ENCODE peak calls at places on chromosomes 7 and 10, in four cellular contexts. Q is effector memory CD8-positive, alpha-beta T cell; K is activated T-helper 9 cell treated with anti-CD3 and anti-CD28 coated beads, Interleukin-2, amount 50 U/mL, for 16 hours; V is non-pigmented ciliary epithelial cell. A is an unnamed sample.

GRCh38 chr7:137501561-137501960 is 158.0 kb upstream of the PTN start:
- DNase-seq in V (no peak), Q (no peak), K (no peak), A (no peak)

GRCh38 chr7:142168746-142169145 is 57.2 kb downstream of the MGAM2 start:
- DNase-seq in K (no peak), V (no peak), Q (no peak), A (no peak)

GRCh38 chr7:44293561-44294324 is 31.7 kb downstream of the CAMK2B start:
- DNase-seq in V (no peak), Q (no peak), K (no peak), A (no peak)

GRCh38 chr7:5350174-5350463 is 67.4 kb downstream of the SLC29A4 start:
- DNase-seq in Q (no peak), K (no peak), V (no peak), A (no peak)

GRCh38 chr10:3668961-3669330 is 116.1 kb downstream of the KLF6 start:
- DNase-seq in K (no peak), V (no peak), Q (no peak), A (no peak)

GRCh38 chr7:119335405-119335804 is 937.6 kb upstream of the KCND2 start:
- DNase-seq in Q (no peak), V (no peak), K (no peak), A (no peak)

GRCh38 chr10:8691498-8692017 is 637.1 kb downstream of the GATA3 start:
- DNase-seq in Q (no peak), K (no peak), V (no peak), A (no peak)

GRCh38 chr7:140638311-140638791 is 2.3 kb downstream of the DENND2A start:
- DNase-seq in V (no peak), Q (no peak), K (no peak), A (no peak)

GRCh38 chr7:64879800-64880199 is 23.3 kb upstream of the ZNF273 start:
- DNase-seq in V (no peak), Q (no peak), K (no peak), A (no peak)

GRCh38 chr7:105450177-105450861 is 61.6 kb upstream of the SRPK2 start:
- DNase-seq in V (no peak), Q (no peak), K (no peak), A (no peak)

GRCh38 chr10:52256832-52257691 is 57.0 kb upstream of the DKK1 start:
- DNase-seq in V (no peak), K (no peak), Q (no peak), A (no peak)

GRCh38 chr7:25124485-25125136 is 449 bp downstream of the CYCS start:
- DNase-seq in Q (peak; percentile 16), K (peak; percentile 5), V (no peak), A (no peak)

GRCh38 chr7:13980474-13980873 is 9.0 kb downstream of the ETV1 start:
- DNase-seq in V (no peak), K (no peak), Q (no peak), A (no peak)

GRCh38 chr7:107045980-107046379 is 1.5 kb downstream of the PRKAR2B start:
- DNase-seq in V (no peak), K (no peak), Q (no peak), A (no peak)

GRCh38 chr10:71860243-71861029 is 9.4 kb upstream of the PSAP start:
- DNase-seq in Q (no peak), K (no peak), V (peak; percentile 99), A (no peak)

GRCh38 chr10:50850576-50851340 is 34.7 kb downstream of the A1CF start:
- DNase-seq in Q (no peak), K (no peak), V (no peak), A (no peak)

GRCh38 chr7:6106140-6106904 is 75.1 kb downstream of the ANKRD61 start:
- DNase-seq in Q (peak; percentile 30), V (no peak), K (no peak), A (no peak)

GRCh38 chr7:151368136-151368571 is 26.5 kb downstream of the NUB1 start:
- DNase-seq in V (peak; percentile 35), Q (peak; percentile 76), K (peak; percentile 63), A (peak; percentile 56)

GRCh38 chr10:91219371-91220193 is 881 bp upstream of the PCGF5 start:
- DNase-seq in K (no peak), Q (no peak), V (no peak), A (no peak)

GRCh38 chr10:128178319-128178937 is 52.2 kb upstream of the MKI67 start:
- DNase-seq in Q (peak; percentile 45), V (no peak), K (peak; percentile 20), A (peak; percentile 1)

GRCh38 chr7:2507917-2508306 is 11.7 kb upstream of the LFNG start:
- DNase-seq in V (no peak), K (no peak), Q (no peak), A (no peak)

GRCh38 chr7:116169060-116169459 is 41.3 kb upstream of the TES start:
- DNase-seq in K (no peak), V (peak; percentile 46), Q (no peak), A (no peak)

GRCh38 chr7:539731-540411 is 20.2 kb upstream of the PDGFA start:
- DNase-seq in K (no peak), Q (no peak), V (no peak), A (no peak)

GRCh38 chr10:70874061-70874460 is 14.3 kb downstream of the PCBD1 start:
- DNase-seq in K (no peak), V (no peak), Q (no peak), A (no peak)

GRCh38 chr10:128431997-128432396 is 305.8 kb upstream of the MKI67 start:
- DNase-seq in Q (no peak), V (no peak), K (no peak), A (no peak)

GRCh38 chr10:118926018-118926417 is 103.5 kb upstream of the NANOS1 start:
- DNase-seq in Q (no peak), K (no peak), V (no peak), A (no peak)

GRCh38 chr7:126778101-126778500 is 474.6 kb downstream of the GRM8 start:
- DNase-seq in V (no peak), Q (no peak), K (no peak), A (no peak)

GRCh38 chr10:22619111-22619510 is 95.3 kb downstream of the PIP4K2A start:
- DNase-seq in Q (no peak), V (no peak), K (no peak), A (no peak)

GRCh38 chr10:131852823-131853609 is 47.8 kb upstream of the PPP2R2D start:
- DNase-seq in V (no peak), Q (no peak), K (no peak), A (no peak)

GRCh38 chr7:97351488-97351887 is 234.0 kb downstream of the SDHAF3 start:
- DNase-seq in Q (no peak), V (no peak), K (no peak), A (no peak)

GRCh38 chr10:92691591-92692084 is 1.9 kb downstream of the HHEX start:
- DNase-seq in Q (no peak), K (no peak), V (no peak), A (no peak)

GRCh38 chr10:71920540-71921318 is 43.5 kb upstream of the CHST3 start:
- DNase-seq in Q (no peak), V (no peak), K (no peak), A (no peak)

GRCh38 chr7:148912758-148913541 is 28.9 kb upstream of the EZH2 start:
- DNase-seq in Q (no peak), K (no peak), V (peak; percentile 3), A (no peak)

GRCh38 chr10:45602082-45602730 is 70.4 kb downstream of the ZFAND4 start:
- DNase-seq in K (no peak), Q (no peak), V (peak; percentile 15), A (no peak)

GRCh38 chr10:110774069-110775021 is 97.4 kb upstream of the PDCD4 start:
- DNase-seq in Q (no peak), V (peak; percentile 54), K (peak; percentile 13), A (no peak)

GRCh38 chr7:117110480-117111315 is 157.4 kb downstream of the ST7 start:
- DNase-seq in Q (no peak), K (peak; percentile 8), V (no peak), A (peak; percentile 1)

GRCh38 chr7:5766321-5766761 is 15.1 kb downstream of the RNF216 start:
- DNase-seq in Q (no peak), K (no peak), V (peak; percentile 63), A (no peak)

GRCh38 chr10:48491422-48492139 is 113.3 kb downstream of the ARHGAP22 start:
- DNase-seq in V (no peak), K (no peak), Q (no peak), A (no peak)

A was measured in effector CD8-positive, alpha-beta T cell.